ENCODE peak calls at places on chromosomes 12 and 14, in five cellular contexts. Z is AG04450, Y is progenitor cell of endocrine pancreas, D is astrocyte of the cerebellum, C is RWPE1. Q is an unnamed sample.

GRCh38 chr12:197347-197746 is 16.6 kb downstream of the SLC6A12 start:
- DNase-seq in Z (no peak), Y (no peak), D (no peak), C (no peak), Q (peak; percentile 33)

GRCh38 chr14:82806426-82806825 is 1272.8 kb upstream of the SEL1L start:
- DNase-seq in Z (no peak), Y (no peak), D (no peak), C (no peak), Q (no peak)

GRCh38 chr12:83818888-83819287 is 1093.7 kb downstream of the SLC6A15 start:
- DNase-seq in Z (no peak), Y (no peak), D (no peak), C (peak; percentile 13), Q (no peak)

GRCh38 chr12:70609739-70610491 is 27.3 kb downstream of the PTPRB start:
- DNase-seq in Z (no peak), Y (peak; percentile 34), D (no peak), C (peak; percentile 36), Q (no peak)

GRCh38 chr12:90543393-90543792 is 411.6 kb downstream of the CCER1 start:
- DNase-seq in Z (no peak), Y (no peak), D (peak; percentile 40), C (peak; percentile 0), Q (no peak)

GRCh38 chr14:85934123-85934885 is 404.4 kb downstream of the FLRT2 start:
- DNase-seq in Z (no peak), Y (no peak), D (no peak), C (peak; percentile 1), Q (no peak)

GRCh38 chr12:90896164-90896563 is 58.8 kb downstream of the CCER1 start:
- DNase-seq in Z (peak; percentile 16), Y (no peak), D (peak; percentile 27), C (peak; percentile 26), Q (no peak)

GRCh38 chr12:119864591-119864990 is 12.5 kb downstream of the CIT start:
- DNase-seq in Z (no peak), Y (no peak), D (no peak), C (no peak), Q (no peak)

GRCh38 chr12:69898236-69898635 is 73.2 kb downstream of the MYRFL start:
- DNase-seq in Z (no peak), Y (no peak), D (peak; percentile 53), C (no peak), Q (no peak)

GRCh38 chr12:20716037-20716436 is 20.9 kb downstream of the SLCO1C1 start:
- DNase-seq in Z (no peak), Y (no peak), D (no peak), C (no peak), Q (no peak)

GRCh38 chr12:94588271-94588785 is 62.0 kb downstream of the TMCC3 start:
- DNase-seq in Z (no peak), Y (no peak), D (no peak), C (no peak), Q (no peak)

GRCh38 chr14:32370720-32371119 is 41.6 kb downstream of the AKAP6 start:
- DNase-seq in Z (peak; percentile 43), Y (no peak), D (peak; percentile 31), C (peak; percentile 84), Q (no peak)

GRCh38 chr14:68076451-68076850 is 256.9 kb downstream of the RAD51B start:
- DNase-seq in Z (no peak), Y (no peak), D (no peak), C (peak; percentile 46), Q (no peak)

GRCh38 chr14:77058785-77059184 is 30.3 kb upstream of the IRF2BPL start:
- DNase-seq in Z (no peak), Y (no peak), D (no peak), C (no peak), Q (no peak)

GRCh38 chr14:104974146-104974541 is 4.0 kb downstream of the AHNAK2 start:
- DNase-seq in Z (no peak), Y (no peak), D (no peak), C (no peak), Q (peak; percentile 91)

GRCh38 chr12:6724409-6724797 is 557 bp downstream of the COPS7A start:
- DNase-seq in Z (no peak), Y (peak; percentile 23), D (no peak), C (no peak), Q (no peak)

GRCh38 chr14:61620130-61620946 is 75.0 kb upstream of the HIF1A start:
- DNase-seq in Z (peak; percentile 57), Y (no peak), D (peak; percentile 90), C (peak; percentile 14), Q (no peak)

GRCh38 chr12:12870454-12870853 is 20.9 kb upstream of the GPRC5A start:
- DNase-seq in Z (peak; percentile 98), Y (no peak), D (peak; percentile 48), C (peak; percentile 60), Q (no peak)

DNA sequence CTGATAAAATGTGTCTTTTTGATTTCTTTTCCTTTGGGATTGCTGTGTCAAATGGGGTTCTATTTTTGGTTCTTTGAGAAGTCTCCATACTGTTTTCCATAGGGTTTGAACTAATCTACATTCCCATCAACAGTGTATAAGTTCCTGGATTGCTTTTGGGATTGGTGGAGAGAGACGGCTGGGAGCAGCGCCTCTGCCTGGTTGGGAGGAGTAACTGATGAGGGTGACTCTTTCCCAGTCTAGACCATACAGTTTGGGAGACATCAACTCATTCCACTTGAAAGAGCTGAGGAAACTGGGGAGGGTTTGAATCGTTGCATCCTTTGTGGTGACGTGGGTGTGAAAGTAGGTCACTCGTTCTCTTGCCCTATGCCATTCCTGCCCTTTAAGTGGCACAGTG is 42.3 kb upstream of the KCNA1 start:
- DNase-seq in Z (no peak), Y (no peak), D (no peak), C (no peak), Q (no peak)
- TF ChIP-seq CTCF in Z (no peak), Y (no peak), D (no peak), C (no peak), Q (no peak)

DNA sequence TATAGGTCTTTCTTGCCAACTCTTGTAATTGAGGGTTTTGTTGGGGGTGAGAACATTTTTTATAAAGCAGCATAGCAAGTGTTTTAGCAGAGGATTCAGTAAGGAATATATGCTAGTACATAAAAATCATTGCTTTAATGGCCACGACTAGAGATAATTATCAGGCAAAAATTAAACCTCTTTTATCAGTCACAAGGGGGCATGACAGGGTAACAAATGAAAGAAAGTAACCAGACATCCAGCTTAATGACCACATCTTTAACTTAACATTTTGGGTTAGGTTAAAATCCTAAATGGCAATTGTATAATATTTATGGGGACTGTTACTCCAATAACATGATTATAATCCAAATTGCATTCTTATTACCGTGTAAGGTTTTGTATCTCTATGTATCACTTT is 119.6 kb downstream of the LRRIQ1 start:
- DNase-seq in Z (no peak), Y (no peak), D (peak; percentile 29), C (peak; percentile 3), Q (no peak)
- TF ChIP-seq CTCF in Z (no peak), Y (peak; percentile 41), D (no peak), C (peak; percentile 22), Q (peak; percentile 84)

DNA sequence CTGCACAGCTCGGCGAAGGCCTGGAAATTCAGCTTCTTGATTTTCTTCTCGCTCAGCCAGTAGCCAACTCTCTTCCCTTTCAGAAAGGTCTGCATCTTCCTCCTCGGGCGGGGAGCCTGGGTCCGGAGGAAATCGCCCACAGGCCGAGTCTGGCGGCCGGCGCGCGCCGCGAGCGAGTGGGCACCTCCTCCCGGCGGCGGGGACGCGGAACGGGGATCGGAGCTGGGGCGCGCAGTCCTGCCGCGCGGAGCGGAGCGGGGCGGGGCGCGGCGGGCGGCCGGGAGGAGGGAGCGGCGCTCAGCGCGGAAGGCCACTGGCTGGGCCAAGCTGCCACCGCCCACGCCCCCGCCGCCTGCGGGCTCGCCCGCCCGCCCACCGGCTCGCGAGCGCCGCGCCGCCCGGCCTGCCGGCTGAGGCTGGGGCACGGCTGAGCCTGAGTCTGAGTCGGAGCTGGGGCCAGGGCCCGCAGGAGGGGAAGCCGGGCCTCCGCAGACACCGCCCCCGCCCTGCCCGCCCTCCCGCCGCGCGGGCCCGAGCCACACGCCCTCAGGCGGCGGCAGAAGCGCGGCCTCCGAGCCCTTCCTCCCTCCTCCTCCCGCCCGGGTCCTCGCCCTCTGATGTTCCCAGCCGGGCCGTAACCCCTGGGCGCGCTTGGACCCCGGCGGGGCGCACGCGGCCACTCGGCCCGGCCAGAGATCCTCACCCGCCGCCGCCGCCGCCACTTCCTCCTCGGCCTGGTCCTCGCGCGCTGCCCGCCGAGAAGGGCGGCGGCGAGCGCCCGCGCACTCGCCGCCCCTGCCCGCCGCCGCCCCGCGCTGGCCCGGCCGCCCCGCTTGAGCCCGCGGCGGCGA is 431 bp downstream of the ITPK1 start:
- DNase-seq in Z (no peak), Y (peak; percentile 69), D (peak; percentile 44), C (peak; percentile 79), Q (no peak)
- TF ChIP-seq CTCF in Z (no peak), Y (no peak), D (no peak), C (no peak), Q (peak; percentile 34)

GRCh38 chr12:1347294-1347693 is 247.1 kb downstream of the FBXL14 start:
- DNase-seq in Z (no peak), Y (no peak), D (no peak), C (no peak), Q (no peak)
- TF ChIP-seq CTCF in Z (no peak), Y (no peak), D (no peak), C (no peak), Q (no peak)

GRCh38 chr12:47098099-47098498 is 18.3 kb upstream of the AMIGO2 start:
- DNase-seq in Z (no peak), Y (no peak), D (no peak), C (no peak), Q (no peak)

GRCh38 chr12:47097276-47097896 is 17.6 kb upstream of the AMIGO2 start:
- DNase-seq in Z (no peak), Y (no peak), D (no peak), C (no peak), Q (no peak)

GRCh38 chr12:47102845-47103666 is 23.3 kb upstream of the AMIGO2 start:
- DNase-seq in Z (peak; percentile 54), Y (no peak), D (no peak), C (no peak), Q (no peak)

GRCh38 chr12:47102406-47102805 is 22.6 kb upstream of the AMIGO2 start:
- DNase-seq in Z (no peak), Y (no peak), D (no peak), C (no peak), Q (no peak)

GRCh38 chr12:47100146-47100545 is 20.4 kb upstream of the AMIGO2 start:
- DNase-seq in Z (no peak), Y (no peak), D (no peak), C (no peak), Q (no peak)
- TF ChIP-seq CTCF in Z (no peak), Y (no peak), D (no peak), C (no peak), Q (no peak)

GRCh38 chr14:80927385-80927989 is 14.1 kb downstream of the CEP128 start:
- DNase-seq in Z (no peak), Y (no peak), D (no peak), C (no peak), Q (no peak)
- TF ChIP-seq CTCF in Z (peak; percentile 22), Y (peak; percentile 20), D (no peak), C (no peak), Q (peak; percentile 25)

DNA sequence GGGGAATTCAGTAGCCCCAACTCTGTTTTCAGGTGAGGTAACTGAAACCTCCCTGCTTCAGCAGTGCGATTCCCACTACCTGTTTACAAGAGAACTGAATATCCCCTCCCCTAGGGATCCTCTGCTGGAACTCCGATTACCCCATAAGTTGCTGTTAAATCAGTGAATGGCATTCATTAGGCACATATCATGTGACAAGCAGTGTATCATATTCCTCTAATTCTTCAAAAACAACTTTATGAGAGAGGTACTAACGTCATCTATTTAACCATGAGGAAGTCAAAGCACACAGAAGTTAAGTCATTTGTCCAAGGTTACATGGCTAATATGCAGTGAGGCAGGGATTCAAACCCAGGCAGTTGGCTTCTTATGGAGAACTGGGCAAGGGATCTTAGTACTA is 44.0 kb upstream of the PCED1B start:
- DNase-seq in Z (no peak), Y (no peak), D (no peak), C (no peak), Q (no peak)
- TF ChIP-seq CTCF in Z (no peak), Y (no peak), D (no peak), C (no peak), Q (no peak)

GRCh38 chr12:82758743-82759142 is 72.0 kb downstream of the TMTC2 start:
- DNase-seq in Z (no peak), Y (no peak), D (no peak), C (no peak), Q (no peak)
- TF ChIP-seq CTCF in Z (no peak), Y (no peak), D (no peak), C (no peak), Q (peak; percentile 69)

Q was measured in chondrocyte.